ENCODE peak calls at places on chromosomes 11 and 22, in nine cellular contexts. One of them, this sample, is unnamed.

GRCh38 chr11:11396290-11397042 is 43.4 kb upstream of the CSNK2A3 start:
- DNase-seq in fibroblast of pulmonary artery: peak; percentile 95
- DNase-seq in astrocyte: peak; percentile 95
- DNase-seq in retinal pigment epithelial cell: no peak
- DNase-seq in GM10248: no peak
- DNase-seq in GM13977: no peak
- DNase-seq in lower lobe of right lung: no peak
- DNase-seq in endothelial cell: no peak
- DNase-seq in AG09319: peak; percentile 78
- DNase-seq in this sample: no peak

GRCh38 chr11:16262645-16262955 is 93.7 kb downstream of the SOX6 start:
- DNase-seq in AG09319: no peak
- DNase-seq in astrocyte: no peak
- DNase-seq in lower lobe of right lung: no peak
- DNase-seq in GM10248: no peak
- DNase-seq in GM13977: no peak
- DNase-seq in fibroblast of pulmonary artery: no peak
- DNase-seq in retinal pigment epithelial cell: no peak
- DNase-seq in endothelial cell: no peak
- DNase-seq in this sample: no peak

GRCh38 chr22:24054356-24054755 is 43.3 kb downstream of the CABIN1 start:
- DNase-seq in retinal pigment epithelial cell: no peak
- DNase-seq in fibroblast of pulmonary artery: no peak
- DNase-seq in lower lobe of right lung: no peak
- DNase-seq in AG09319: no peak
- DNase-seq in GM10248: no peak
- DNase-seq in GM13977: no peak
- DNase-seq in endothelial cell: no peak
- DNase-seq in astrocyte: peak; percentile 35
- DNase-seq in this sample: no peak

GRCh38 chr11:73012121-73012863 is 129.8 kb downstream of the FCHSD2 start:
- DNase-seq in retinal pigment epithelial cell: no peak
- DNase-seq in GM10248: no peak
- DNase-seq in GM13977: no peak
- DNase-seq in astrocyte: peak; percentile 47
- DNase-seq in lower lobe of right lung: no peak
- DNase-seq in AG09319: peak; percentile 16
- DNase-seq in fibroblast of pulmonary artery: peak; percentile 8
- DNase-seq in endothelial cell: no peak
- DNase-seq in this sample: no peak

GRCh38 chr11:44351898-44352498 is 42.1 kb upstream of the ALX4 start:
- DNase-seq in endothelial cell: no peak
- DNase-seq in astrocyte: no peak
- DNase-seq in retinal pigment epithelial cell: no peak
- DNase-seq in lower lobe of right lung: no peak
- DNase-seq in GM13977: no peak
- DNase-seq in fibroblast of pulmonary artery: no peak
- DNase-seq in AG09319: no peak
- DNase-seq in GM10248: no peak
- DNase-seq in this sample: no peak

GRCh38 chr22:39434721-39435120 is 22.1 kb upstream of the MGAT3 start:
- DNase-seq in GM10248: no peak
- DNase-seq in fibroblast of pulmonary artery: no peak
- DNase-seq in endothelial cell: no peak
- DNase-seq in lower lobe of right lung: no peak
- DNase-seq in astrocyte: no peak
- DNase-seq in GM13977: no peak
- DNase-seq in AG09319: no peak
- DNase-seq in retinal pigment epithelial cell: no peak
- DNase-seq in this sample: no peak

GRCh38 chr11:108698844-108699642 is 34.2 kb downstream of the DDX10 start:
- DNase-seq in endothelial cell: no peak
- DNase-seq in lower lobe of right lung: no peak
- DNase-seq in astrocyte: peak; percentile 39
- DNase-seq in GM10248: peak; percentile 52
- DNase-seq in AG09319: no peak
- DNase-seq in fibroblast of pulmonary artery: no peak
- DNase-seq in GM13977: peak; percentile 42
- DNase-seq in retinal pigment epithelial cell: no peak
- DNase-seq in this sample: no peak

GRCh38 chr11:82927264-82927880 is 25.8 kb downstream of the DDIAS start:
- DNase-seq in fibroblast of pulmonary artery: peak; percentile 73
- DNase-seq in GM10248: peak; percentile 57
- DNase-seq in endothelial cell: no peak
- DNase-seq in retinal pigment epithelial cell: peak; percentile 9
- DNase-seq in astrocyte: peak; percentile 25
- DNase-seq in GM13977: peak; percentile 49
- DNase-seq in AG09319: peak; percentile 14
- DNase-seq in lower lobe of right lung: no peak
- DNase-seq in this sample: no peak

GRCh38 chr11:11569936-11570491 is 51.8 kb downstream of the GALNT18 start:
- DNase-seq in fibroblast of pulmonary artery: peak; percentile 1
- DNase-seq in GM10248: no peak
- DNase-seq in astrocyte: no peak
- DNase-seq in AG09319: no peak
- DNase-seq in lower lobe of right lung: peak; percentile 62
- DNase-seq in GM13977: no peak
- DNase-seq in retinal pigment epithelial cell: no peak
- DNase-seq in endothelial cell: peak; percentile 29
- DNase-seq in this sample: no peak

GRCh38 chr11:64372802-64373597 is 14.0 kb downstream of the RPS6KA4 start:
- DNase-seq in lower lobe of right lung: no peak
- DNase-seq in fibroblast of pulmonary artery: no peak
- DNase-seq in retinal pigment epithelial cell: peak; percentile 61
- DNase-seq in astrocyte: no peak
- DNase-seq in GM10248: no peak
- DNase-seq in AG09319: no peak
- DNase-seq in endothelial cell: no peak
- DNase-seq in GM13977: no peak
- DNase-seq in this sample: no peak

GRCh38 chr11:2930705-2931415 is 1.6 kb upstream of the PHLDA2 start:
- DNase-seq in AG09319: no peak
- DNase-seq in lower lobe of right lung: peak; percentile 90
- DNase-seq in GM13977: peak; percentile 85
- DNase-seq in endothelial cell: peak; percentile 66
- DNase-seq in astrocyte: no peak
- DNase-seq in GM10248: peak; percentile 82
- DNase-seq in fibroblast of pulmonary artery: peak; percentile 49
- DNase-seq in retinal pigment epithelial cell: no peak
- DNase-seq in this sample: peak; percentile 94

GRCh38 chr11:6612816-6613136 is 760 bp upstream of the TAF10 start:
- DNase-seq in astrocyte: no peak
- DNase-seq in AG09319: no peak
- DNase-seq in fibroblast of pulmonary artery: no peak
- DNase-seq in lower lobe of right lung: no peak
- DNase-seq in endothelial cell: peak; percentile 45
- DNase-seq in retinal pigment epithelial cell: no peak
- DNase-seq in GM10248: no peak
- DNase-seq in GM13977: no peak
- DNase-seq in this sample: no peak

GRCh38 chr11:127816959-127817358 is 770.4 kb downstream of the ETS1 start:
- DNase-seq in fibroblast of pulmonary artery: no peak
- DNase-seq in GM13977: no peak
- DNase-seq in retinal pigment epithelial cell: no peak
- DNase-seq in astrocyte: no peak
- DNase-seq in endothelial cell: no peak
- DNase-seq in lower lobe of right lung: no peak
- DNase-seq in AG09319: no peak
- DNase-seq in GM10248: no peak
- DNase-seq in this sample: no peak

GRCh38 chr11:44275241-44275640 is 34.7 kb downstream of the ALX4 start:
- DNase-seq in AG09319: no peak
- DNase-seq in endothelial cell: no peak
- DNase-seq in lower lobe of right lung: no peak
- DNase-seq in fibroblast of pulmonary artery: no peak
- DNase-seq in GM13977: no peak
- DNase-seq in astrocyte: no peak
- DNase-seq in retinal pigment epithelial cell: no peak
- DNase-seq in GM10248: no peak
- DNase-seq in this sample: peak; percentile 77

GRCh38 chr11:120343429-120343828 is 7.2 kb downstream of the ARHGEF12 start:
- DNase-seq in endothelial cell: no peak
- DNase-seq in astrocyte: no peak
- DNase-seq in lower lobe of right lung: no peak
- DNase-seq in retinal pigment epithelial cell: no peak
- DNase-seq in GM13977: peak; percentile 74
- DNase-seq in GM10248: peak; percentile 65
- DNase-seq in fibroblast of pulmonary artery: no peak
- DNase-seq in AG09319: no peak
- DNase-seq in this sample: no peak

GRCh38 chr11:12013771-12014170 is 5.3 kb upstream of the DKK3 start:
- DNase-seq in endothelial cell: no peak
- DNase-seq in retinal pigment epithelial cell: no peak
- DNase-seq in GM10248: no peak
- DNase-seq in fibroblast of pulmonary artery: peak; percentile 15
- DNase-seq in AG09319: no peak
- DNase-seq in astrocyte: no peak
- DNase-seq in GM13977: no peak
- DNase-seq in lower lobe of right lung: no peak
- DNase-seq in this sample: no peak

GRCh38 chr22:31750365-31751284 is 693 bp upstream of the PRR14L start:
- DNase-seq in GM10248: no peak
- DNase-seq in AG09319: no peak
- DNase-seq in fibroblast of pulmonary artery: no peak
- DNase-seq in lower lobe of right lung: no peak
- DNase-seq in GM13977: no peak
- DNase-seq in retinal pigment epithelial cell: no peak
- DNase-seq in astrocyte: no peak
- DNase-seq in endothelial cell: no peak
- DNase-seq in this sample: no peak

GRCh38 chr22:31747441-31747840 is 2.5 kb downstream of the PRR14L start:
- DNase-seq in lower lobe of right lung: no peak
- DNase-seq in astrocyte: no peak
- DNase-seq in GM13977: no peak
- DNase-seq in fibroblast of pulmonary artery: no peak
- DNase-seq in GM10248: no peak
- DNase-seq in AG09319: no peak
- DNase-seq in retinal pigment epithelial cell: no peak
- DNase-seq in endothelial cell: no peak
- DNase-seq in this sample: no peak

GRCh38 chr22:31752096-31752847 is 1.5 kb upstream of the DEPDC5 start:
- DNase-seq in GM13977: no peak
- DNase-seq in endothelial cell: no peak
- DNase-seq in fibroblast of pulmonary artery: no peak
- DNase-seq in lower lobe of right lung: no peak
- DNase-seq in GM10248: no peak
- DNase-seq in astrocyte: no peak
- DNase-seq in AG09319: no peak
- DNase-seq in retinal pigment epithelial cell: no peak
- DNase-seq in this sample: no peak

GRCh38 chr22:31748490-31748889 is 1.4 kb downstream of the PRR14L start:
- DNase-seq in AG09319: no peak
- DNase-seq in retinal pigment epithelial cell: no peak
- DNase-seq in GM10248: no peak
- DNase-seq in lower lobe of right lung: no peak
- DNase-seq in GM13977: no peak
- DNase-seq in fibroblast of pulmonary artery: no peak
- DNase-seq in astrocyte: no peak
- DNase-seq in endothelial cell: peak; percentile 26
- DNase-seq in this sample: no peak

GRCh38 chr22:31749636-31750364 is at the start of gene PRR14L:
- DNase-seq in GM13977: peak; percentile 93
- DNase-seq in GM10248: peak; percentile 94
- DNase-seq in astrocyte: peak; percentile 81
- DNase-seq in AG09319: peak; percentile 75
- DNase-seq in fibroblast of pulmonary artery: peak; percentile 94
- DNase-seq in endothelial cell: peak; percentile 98
- DNase-seq in lower lobe of right lung: peak; percentile 100
- DNase-seq in retinal pigment epithelial cell: peak; percentile 65
- DNase-seq in this sample: peak; percentile 99
- TF ChIP-seq CTCF in GM13977: peak; percentile 25
- TF ChIP-seq CTCF in GM10248: no peak
- TF ChIP-seq CTCF in astrocyte: no peak
- TF ChIP-seq CTCF in AG09319: no peak
- TF ChIP-seq CTCF in fibroblast of pulmonary artery: no peak
- TF ChIP-seq CTCF in endothelial cell: no peak
- TF ChIP-seq CTCF in lower lobe of right lung: no peak
- TF ChIP-seq CTCF in retinal pigment epithelial cell: peak; percentile 1
- TF ChIP-seq CTCF in this sample: peak; percentile 46

GRCh38 chr11:13210424-13210823 is 67.2 kb upstream of the BMAL1 start:
- DNase-seq in AG09319: peak; percentile 66
- DNase-seq in fibroblast of pulmonary artery: peak; percentile 90
- DNase-seq in GM10248: no peak
- DNase-seq in GM13977: no peak
- DNase-seq in lower lobe of right lung: peak; percentile 56
- DNase-seq in endothelial cell: peak; percentile 63
- DNase-seq in astrocyte: peak; percentile 59
- DNase-seq in retinal pigment epithelial cell: no peak
- DNase-seq in this sample: no peak
- TF ChIP-seq CTCF in AG09319: peak; percentile 67
- TF ChIP-seq CTCF in fibroblast of pulmonary artery: peak; percentile 70
- TF ChIP-seq CTCF in GM10248: peak; percentile 45
- TF ChIP-seq CTCF in GM13977: peak; percentile 52
- TF ChIP-seq CTCF in lower lobe of right lung: peak; percentile 61
- TF ChIP-seq CTCF in endothelial cell: peak; percentile 46
- TF ChIP-seq CTCF in astrocyte: peak; percentile 72
- TF ChIP-seq CTCF in retinal pigment epithelial cell: peak; percentile 73
- TF ChIP-seq CTCF in this sample: peak; percentile 91

GRCh38 chr11:20047006-20047405 is 113.3 kb downstream of the DBX1 start:
- DNase-seq in lower lobe of right lung: no peak
- DNase-seq in AG09319: no peak
- DNase-seq in fibroblast of pulmonary artery: no peak
- DNase-seq in retinal pigment epithelial cell: no peak
- DNase-seq in GM13977: no peak
- DNase-seq in astrocyte: no peak
- DNase-seq in GM10248: no peak
- DNase-seq in endothelial cell: no peak
- DNase-seq in this sample: no peak
- TF ChIP-seq CTCF in lower lobe of right lung: no peak
- TF ChIP-seq CTCF in AG09319: no peak
- TF ChIP-seq CTCF in fibroblast of pulmonary artery: no peak
- TF ChIP-seq CTCF in retinal pigment epithelial cell: no peak
- TF ChIP-seq CTCF in GM13977: no peak
- TF ChIP-seq CTCF in astrocyte: no peak
- TF ChIP-seq CTCF in GM10248: no peak
- TF ChIP-seq CTCF in endothelial cell: no peak
- TF ChIP-seq CTCF in this sample: no peak

DNA sequence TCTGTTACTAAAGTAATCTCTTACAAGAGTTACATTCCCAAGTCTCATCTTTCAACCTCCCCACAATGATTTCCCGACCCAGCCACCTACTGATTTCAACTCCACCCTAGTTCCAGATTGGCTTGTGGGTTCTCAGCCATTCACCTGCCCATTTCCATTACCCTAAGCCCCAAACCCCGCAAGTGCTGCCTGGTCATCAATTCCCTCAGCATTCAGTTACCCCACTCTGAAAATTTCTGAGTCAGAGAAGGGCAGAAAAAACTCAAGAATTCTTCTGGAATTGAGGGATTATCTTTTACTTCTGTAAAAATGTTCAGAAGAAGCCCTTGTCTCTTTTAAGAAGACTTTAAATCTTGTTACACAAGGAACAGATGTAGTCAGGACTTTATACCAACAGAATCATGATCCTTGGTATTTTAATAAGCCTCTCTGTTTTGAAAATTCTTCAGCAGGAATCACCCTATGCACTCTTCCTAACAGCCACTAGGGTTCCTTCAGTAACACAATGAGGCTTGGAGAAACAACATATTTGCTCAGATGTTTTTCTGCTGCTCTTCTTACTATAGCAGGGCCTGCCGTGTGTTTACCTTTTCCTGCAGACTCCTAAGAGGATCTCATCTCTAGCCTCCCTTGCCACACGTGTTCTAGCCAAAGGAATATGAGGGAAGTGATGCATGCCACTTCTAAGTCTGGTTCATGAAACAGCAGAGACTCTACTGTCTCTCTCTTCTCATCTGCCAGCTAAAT is 29.2 kb upstream of the PAMR1 start:
- DNase-seq in lower lobe of right lung: no peak
- DNase-seq in GM13977: no peak
- DNase-seq in endothelial cell: no peak
- DNase-seq in astrocyte: no peak
- DNase-seq in fibroblast of pulmonary artery: peak; percentile 32
- DNase-seq in AG09319: no peak
- DNase-seq in GM10248: no peak
- DNase-seq in retinal pigment epithelial cell: no peak
- DNase-seq in this sample: no peak
- TF ChIP-seq CTCF in lower lobe of right lung: no peak
- TF ChIP-seq CTCF in GM13977: no peak
- TF ChIP-seq CTCF in endothelial cell: peak; percentile 53
- TF ChIP-seq CTCF in astrocyte: peak; percentile 33
- TF ChIP-seq CTCF in fibroblast of pulmonary artery: peak; percentile 51
- TF ChIP-seq CTCF in AG09319: peak; percentile 30
- TF ChIP-seq CTCF in GM10248: no peak
- TF ChIP-seq CTCF in retinal pigment epithelial cell: peak; percentile 54
- TF ChIP-seq CTCF in this sample: peak; percentile 69

This sample was measured in chondrocyte.